ENCODE peak calls at places on chromosomes 11 and 22, in five cellular contexts. W is brain microvascular endothelial cell; A is left cardiac atrium; T is CD8-positive, alpha-beta memory T cell; R is stimulated activated CD8-positive, alpha-beta memory T cell treated with anti-CD3 and anti-CD28 coated beads, Interleukin-15, amount 100 ng/mL, for 1 hour. J is an unnamed sample.

GRCh38 chr11:119316729-119317591 is at the start of gene MCAM:
- DNase-seq in A (peak), T (no peak), R (no peak), W (no peak), J (no peak)

GRCh38 chr22:30755760-30756124 is 61.1 kb downstream of the OSBP2 start:
- DNase-seq in W (no peak), T (no peak), R (no peak), A (no peak), J (no peak)

GRCh38 chr11:84316866-84317560 is 1030.8 kb upstream of the CCDC90B start:
- DNase-seq in A (no peak), R (no peak), W (peak), T (no peak), J (no peak)

GRCh38 chr11:129006161-129006560 is 63.5 kb upstream of the TP53AIP1 start:
- DNase-seq in T (no peak), A (no peak), W (no peak), R (no peak), J (no peak)

GRCh38 chr11:47165294-47165840 is 11.3 kb downstream of the ARFGAP2 start:
- DNase-seq in T (no peak), W (no peak), R (no peak), A (no peak), J (no peak)

GRCh38 chr11:88284306-88285057 is 53.1 kb downstream of the CTSC start:
- DNase-seq in R (no peak), W (no peak), T (no peak), A (no peak), J (no peak)

GRCh38 chr22:20918663-20919220 is 1.5 kb downstream of the CRKL start:
- DNase-seq in R (no peak), W (no peak), T (no peak), A (no peak), J (no peak)

GRCh38 chr22:31080164-31080847 is 812 bp upstream of the SMTN start:
- DNase-seq in R (no peak), A (no peak), W (no peak), T (no peak), J (no peak)

GRCh38 chr11:18243783-18244362 is 4.6 kb downstream of the SAA2 start:
- DNase-seq in A (no peak), T (peak), R (peak), W (peak), J (peak)

GRCh38 chr11:2586091-2586792 is 113.6 kb downstream of the KCNQ1OT1 start:
- DNase-seq in A (no peak), T (no peak), W (no peak), R (no peak), J (no peak)

J was measured in mucosa of gallbladder.